ENCODE peak calls at places on chromosomes 2 and 18, in six cellular contexts. O is CD4-positive, alpha-beta T cell; I is cardiac muscle cell; B is heart right ventricle; M is left ventricle myocardium inferior; T is naive thymus-derived CD4-positive, alpha-beta T cell. Q is an unnamed sample. For H3K9me3, the result is how much of the 10 kb centered on the place peaks cover.

GRCh38 chr2:63163231-63163845 is 112.7 kb downstream of the OTX1 start:
- DNase-seq in B (no peak), O (no peak), I (no peak), M (no peak), T (no peak), Q (no peak)

GRCh38 chr2:94980406-94980805 is 45.1 kb upstream of the MAL start:
- DNase-seq in B (no peak), I (no peak), O (no peak), T (no peak), M (no peak), Q (no peak)

GRCh38 chr2:38722271-38723115 is 28.7 kb downstream of the SRSF7 start:
- DNase-seq in O (no peak), T (peak), M (no peak), I (peak), B (no peak), Q (no peak)

GRCh38 chr2:218383892-218384519 is 1.9 kb downstream of the SLC11A1 start:
- DNase-seq in T (no peak), I (no peak), O (no peak), B (no peak), M (no peak), Q (peak)

GRCh38 chr18:72672364-72673151 is 128.4 kb upstream of the CBLN2 start:
- DNase-seq in I (peak), O (no peak), T (no peak), M (no peak), B (no peak), Q (no peak)

GRCh38 chr2:6309415-6310185 is 556.1 kb downstream of the CMPK2 start:
- DNase-seq in B (no peak), O (no peak), T (no peak), I (no peak), M (no peak), Q (no peak)

GRCh38 chr2:241857041-241857541 is 1.6 kb downstream of the PDCD1 start:
- DNase-seq in B (no peak), O (no peak), T (no peak), I (no peak), M (peak), Q (peak)

GRCh38 chr2:105114551-105114950 is 76.7 kb downstream of the MRPS9 start:
- DNase-seq in O (no peak), I (peak), T (no peak), M (no peak), B (no peak), Q (no peak)

GRCh38 chr2:119809329-119810038 is 49.8 kb downstream of the PTPN4 start:
- DNase-seq in M (no peak), B (peak), O (no peak), I (no peak), T (no peak), Q (no peak)

GRCh38 chr18:832085-832681 is 20.1 kb upstream of the YES1 start:
- DNase-seq in M (peak), O (peak), B (no peak), I (peak), T (peak), Q (no peak)

GRCh38 chr2:18740428-18740827 is 151.1 kb upstream of the NT5C1B start:
- DNase-seq in B (peak), M (peak), I (no peak), T (no peak), O (no peak), Q (peak)

GRCh38 chr18:8639762-8640161 is 30.5 kb downstream of the RAB12 start:
- DNase-seq in M (no peak), B (no peak), O (no peak), T (no peak), I (no peak), Q (no peak)

GRCh38 chr2:17657759-17658158 is 95.9 kb downstream of the SMC6 start:
- DNase-seq in O (no peak), I (no peak), B (no peak), T (no peak), M (no peak), Q (no peak)

GRCh38 chr2:12867888-12868287 is 151.2 kb downstream of the TRIB2 start:
- DNase-seq in B (no peak), M (no peak), I (no peak), T (no peak), O (no peak), Q (no peak)

GRCh38 chr2:185274718-185275484 is 463.7 kb upstream of the FSIP2 start:
- DNase-seq in O (no peak), B (no peak), M (no peak), I (no peak), T (no peak), Q (no peak)

GRCh38 chr2:46847185-46847710 is 68.4 kb downstream of the MCFD2 start:
- DNase-seq in B (peak), O (no peak), T (no peak), I (no peak), M (peak), Q (peak)

GRCh38 chr2:74345272-74345943 is 2.2 kb upstream of the SLC4A5 start:
- DNase-seq in B (no peak), O (no peak), M (no peak), I (no peak), T (no peak), Q (no peak)

GRCh38 chr2:241859436-241860183 is 916 bp upstream of the PDCD1 start:
- DNase-seq in M (peak), I (no peak), B (peak), T (peak), O (no peak), Q (peak)

DNA sequence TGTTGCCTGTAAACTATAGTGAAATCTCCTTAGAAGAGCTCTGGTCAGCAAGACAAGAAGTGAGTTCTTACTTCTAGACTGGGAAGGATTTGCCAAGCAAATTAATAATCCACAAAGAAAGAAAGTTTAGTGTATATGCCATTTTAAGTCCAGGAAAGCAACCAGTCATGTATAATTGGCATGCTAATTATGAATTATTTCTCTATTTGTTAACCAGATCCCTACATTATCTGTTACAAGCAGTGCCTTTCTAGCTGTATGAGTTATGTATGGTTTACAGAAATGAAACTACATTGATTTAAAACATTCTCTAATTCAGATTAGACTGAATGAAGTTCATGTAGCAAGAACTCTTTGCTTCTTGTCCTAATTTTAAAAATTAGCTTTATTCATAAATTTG is 130.0 kb downstream of the MTX2 start:
- DNase-seq in I (no peak), B (no peak), T (no peak), M (no peak), O (no peak), Q (no peak)
- H3K9me3 ChIP-seq in I (under half), B (under half), T (under half), M (under half), O (under half), Q (under half)

DNA sequence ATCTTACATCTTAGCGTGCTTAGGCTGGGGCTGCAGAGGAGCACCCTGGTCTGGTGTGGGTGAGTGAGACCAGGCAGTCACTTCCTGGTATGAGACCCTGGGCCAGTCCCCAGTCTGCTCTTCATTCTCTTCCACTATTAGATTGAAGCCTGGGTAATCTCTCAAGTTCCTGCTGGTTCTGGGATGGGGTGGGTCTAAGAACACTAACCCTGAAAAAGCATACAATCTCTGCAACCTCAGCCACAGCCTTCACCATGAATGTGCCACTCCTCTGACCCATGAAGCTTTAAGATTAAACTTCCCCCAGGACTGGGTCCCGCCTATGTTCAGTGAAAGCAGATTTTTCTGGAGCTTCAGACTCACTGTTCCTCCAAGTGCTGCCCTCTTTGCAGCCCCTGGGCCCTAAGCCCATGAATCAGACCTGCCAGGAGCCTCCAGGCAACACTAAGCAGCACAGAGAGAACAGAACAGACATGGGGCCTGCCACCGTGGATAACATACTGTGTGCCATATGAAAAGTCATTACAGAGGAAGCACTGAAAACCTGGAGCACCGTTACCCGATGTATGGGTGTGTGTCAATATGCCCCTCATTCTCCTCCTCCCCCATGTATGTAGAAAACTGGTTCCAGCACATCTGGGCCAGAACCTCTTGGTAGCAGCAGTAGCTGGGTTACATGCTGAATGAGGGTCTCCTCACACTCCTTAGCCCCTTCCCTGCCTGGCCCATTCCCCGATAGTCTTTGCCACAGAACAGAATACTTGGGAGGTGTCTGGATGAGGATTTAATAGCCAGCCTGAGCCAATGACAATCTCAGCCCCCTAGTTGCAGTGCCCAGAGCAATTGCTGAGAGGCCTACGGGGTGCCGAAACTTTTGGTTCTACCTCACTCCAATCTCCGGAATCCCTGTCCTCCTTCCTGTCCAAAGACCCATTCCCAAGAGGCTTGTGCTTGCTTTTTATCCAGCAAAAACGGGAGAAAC is 2.7 kb upstream of the SIX2 start:
- DNase-seq in M (no peak), B (no peak), O (no peak), T (no peak), I (no peak), Q (no peak)
- H3K9me3 ChIP-seq in M (under half), B (under half), O (under half), T (under half), I (under half), Q (under half)

DNA sequence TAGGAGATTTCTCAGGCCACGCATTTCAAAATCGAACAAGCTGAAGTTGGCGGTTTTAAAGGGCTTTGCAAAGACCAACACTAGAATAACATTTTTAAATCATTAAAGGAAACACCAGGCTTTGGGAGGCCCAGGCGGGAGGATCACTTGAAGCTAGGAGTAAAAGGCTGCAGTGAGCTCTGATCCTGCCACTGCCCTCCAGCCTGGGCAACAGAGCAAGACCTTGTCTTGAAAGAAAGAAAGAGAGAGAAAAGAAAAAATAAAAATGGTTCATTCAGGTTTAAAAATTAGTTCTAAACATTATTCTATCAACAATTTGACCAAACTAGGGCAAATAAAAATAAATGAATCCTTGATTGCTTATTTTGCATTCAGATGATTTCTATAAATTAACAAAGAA is 789 bp upstream of the CHST9 start:
- DNase-seq in M (no peak), O (no peak), I (no peak), B (no peak), T (no peak), Q (no peak)
- H3K9me3 ChIP-seq in M (under half), O (under half), I (under half), B (under half), T (under half), Q (under half)

GRCh38 chr18:51330739-51331138 is 133.3 kb upstream of the MEX3C start:
- DNase-seq in M (no peak), I (no peak), B (no peak), T (no peak), O (no peak), Q (no peak)
- H3K9me3 ChIP-seq in M (under half), I (under half), B (under half), T (under half), O (under half), Q (under half)

GRCh38 chr18:55932675-55933074 is 344.7 kb upstream of the TCF4 start:
- DNase-seq in I (peak), O (no peak), M (no peak), B (no peak), T (no peak), Q (no peak)

GRCh38 chr18:55934801-55935200 is 346.8 kb upstream of the TCF4 start:
- DNase-seq in T (no peak), I (no peak), M (no peak), O (no peak), B (no peak), Q (no peak)
- H3K9me3 ChIP-seq in T (under half), I (under half), M (under half), O (under half), B (under half), Q (under half)

GRCh38 chr2:83068706-83069105 is 1390.4 kb downstream of the SUCLG1 start:
- DNase-seq in O (no peak), T (no peak), M (no peak), I (no peak), B (no peak), Q (no peak)

GRCh38 chr2:83069724-83070123 is 1389.4 kb downstream of the SUCLG1 start:
- DNase-seq in O (no peak), B (no peak), I (no peak), M (no peak), T (no peak), Q (no peak)

GRCh38 chr2:83071352-83071751 is 1387.7 kb downstream of the SUCLG1 start:
- DNase-seq in M (no peak), B (no peak), I (no peak), T (no peak), O (no peak), Q (no peak)

GRCh38 chr2:83072767-83073166 is 1386.3 kb downstream of the SUCLG1 start:
- DNase-seq in B (no peak), O (no peak), I (no peak), M (no peak), T (no peak), Q (no peak)

GRCh38 chr2:83071914-83072313 is 1387.2 kb downstream of the SUCLG1 start:
- DNase-seq in B (no peak), M (no peak), T (no peak), O (no peak), I (no peak), Q (no peak)
- H3K9me3 ChIP-seq in B (under half), M (under half), T (under half), O (under half), I (under half), Q (under half)

Q was measured in lower lobe of right lung.